ENCODE peak calls at places on chromosomes 2 and 18, in eight cellular contexts. One of them, this sample, is unnamed.

GRCh38 chr18:36408606-36409005 is 111.1 kb downstream of the FHOD3 start:
- DNase-seq in prostate gland: no peak
- DNase-seq in HCT116: no peak
- DNase-seq in transverse colon: no peak
- DNase-seq in A549: no peak
- DNase-seq in testis: no peak
- DNase-seq in endothelial cell of umbilical vein: no peak
- DNase-seq in heart left ventricle: no peak
- DNase-seq in this sample: peak; percentile 74

GRCh38 chr2:144078802-144079386 is 441.0 kb downstream of the ZEB2 start:
- DNase-seq in prostate gland: no peak
- DNase-seq in HCT116: no peak
- DNase-seq in transverse colon: no peak
- DNase-seq in A549: no peak
- DNase-seq in testis: no peak
- DNase-seq in endothelial cell of umbilical vein: no peak
- DNase-seq in heart left ventricle: no peak
- DNase-seq in this sample: no peak

GRCh38 chr2:189836644-189837043 is 52.4 kb downstream of the PMS1 start:
- DNase-seq in prostate gland: no peak
- DNase-seq in HCT116: no peak
- DNase-seq in transverse colon: no peak
- DNase-seq in A549: peak; percentile 18
- DNase-seq in testis: no peak
- DNase-seq in endothelial cell of umbilical vein: peak; percentile 59
- DNase-seq in heart left ventricle: no peak
- DNase-seq in this sample: no peak

GRCh38 chr2:6602471-6602870 is 263.2 kb downstream of the CMPK2 start:
- DNase-seq in prostate gland: no peak
- DNase-seq in HCT116: no peak
- DNase-seq in transverse colon: no peak
- DNase-seq in A549: no peak
- DNase-seq in testis: no peak
- DNase-seq in endothelial cell of umbilical vein: no peak
- DNase-seq in heart left ventricle: no peak
- DNase-seq in this sample: no peak

GRCh38 chr2:14960686-14961324 is 328.3 kb downstream of the LRATD1 start:
- DNase-seq in prostate gland: no peak
- DNase-seq in HCT116: no peak
- DNase-seq in transverse colon: no peak
- DNase-seq in A549: no peak
- DNase-seq in testis: no peak
- DNase-seq in endothelial cell of umbilical vein: no peak
- DNase-seq in heart left ventricle: no peak
- DNase-seq in this sample: no peak

GRCh38 chr2:180033993-180034894 is 27.1 kb upstream of the CWC22 start:
- DNase-seq in prostate gland: no peak
- DNase-seq in HCT116: no peak
- DNase-seq in transverse colon: no peak
- DNase-seq in A549: no peak
- DNase-seq in testis: peak; percentile 72
- DNase-seq in endothelial cell of umbilical vein: no peak
- DNase-seq in heart left ventricle: peak; percentile 18
- DNase-seq in this sample: no peak

GRCh38 chr2:9847140-9847539 is 3.9 kb downstream of the TAF1B start:
- DNase-seq in prostate gland: no peak
- DNase-seq in HCT116: no peak
- DNase-seq in transverse colon: no peak
- DNase-seq in A549: no peak
- DNase-seq in testis: no peak
- DNase-seq in endothelial cell of umbilical vein: no peak
- DNase-seq in heart left ventricle: no peak
- DNase-seq in this sample: no peak

GRCh38 chr2:164542584-164543021 is 78.7 kb downstream of the GRB14 start:
- DNase-seq in prostate gland: no peak
- DNase-seq in HCT116: no peak
- DNase-seq in transverse colon: no peak
- DNase-seq in A549: no peak
- DNase-seq in testis: no peak
- DNase-seq in endothelial cell of umbilical vein: peak; percentile 57
- DNase-seq in heart left ventricle: no peak
- DNase-seq in this sample: no peak

GRCh38 chr2:71711470-71711857 is 258.1 kb downstream of the DYSF start:
- DNase-seq in prostate gland: no peak
- DNase-seq in HCT116: no peak
- DNase-seq in transverse colon: no peak
- DNase-seq in A549: no peak
- DNase-seq in testis: peak; percentile 56
- DNase-seq in endothelial cell of umbilical vein: no peak
- DNase-seq in heart left ventricle: no peak
- DNase-seq in this sample: no peak

GRCh38 chr2:142875642-142876041 is 1.8 kb upstream of the KYNU start:
- DNase-seq in prostate gland: no peak
- DNase-seq in HCT116: no peak
- DNase-seq in transverse colon: no peak
- DNase-seq in A549: no peak
- DNase-seq in testis: no peak
- DNase-seq in endothelial cell of umbilical vein: no peak
- DNase-seq in heart left ventricle: no peak
- DNase-seq in this sample: no peak

GRCh38 chr2:170122883-170123547 is 54.9 kb upstream of the MYO3B start:
- DNase-seq in prostate gland: no peak
- DNase-seq in HCT116: peak; percentile 13
- DNase-seq in transverse colon: no peak
- DNase-seq in A549: peak; percentile 32
- DNase-seq in testis: no peak
- DNase-seq in endothelial cell of umbilical vein: peak; percentile 34
- DNase-seq in heart left ventricle: no peak
- DNase-seq in this sample: no peak

GRCh38 chr18:28178720-28179119 is 1.8 kb upstream of the CDH2 start:
- DNase-seq in prostate gland: no peak
- DNase-seq in HCT116: no peak
- DNase-seq in transverse colon: no peak
- DNase-seq in A549: no peak
- DNase-seq in testis: no peak
- DNase-seq in endothelial cell of umbilical vein: peak; percentile 16
- DNase-seq in heart left ventricle: no peak
- DNase-seq in this sample: no peak

GRCh38 chr2:70596739-70597138 is 43.1 kb upstream of the TGFA start:
- DNase-seq in prostate gland: no peak
- DNase-seq in HCT116: peak; percentile 59
- DNase-seq in transverse colon: peak; percentile 43
- DNase-seq in A549: no peak
- DNase-seq in testis: no peak
- DNase-seq in endothelial cell of umbilical vein: peak; percentile 6
- DNase-seq in heart left ventricle: no peak
- DNase-seq in this sample: no peak

GRCh38 chr2:44796771-44797170 is 144.7 kb upstream of the SIX3 start:
- DNase-seq in prostate gland: no peak
- DNase-seq in HCT116: no peak
- DNase-seq in transverse colon: no peak
- DNase-seq in A549: no peak
- DNase-seq in testis: no peak
- DNase-seq in endothelial cell of umbilical vein: no peak
- DNase-seq in heart left ventricle: no peak
- DNase-seq in this sample: no peak

GRCh38 chr18:50396005-50396404 is 21.2 kb downstream of the SKA1 start:
- DNase-seq in prostate gland: no peak
- DNase-seq in HCT116: no peak
- DNase-seq in transverse colon: no peak
- DNase-seq in A549: no peak
- DNase-seq in testis: no peak
- DNase-seq in endothelial cell of umbilical vein: no peak
- DNase-seq in heart left ventricle: no peak
- DNase-seq in this sample: no peak

GRCh38 chr2:17644997-17645715 is 104.7 kb downstream of the VSNL1 start:
- DNase-seq in prostate gland: no peak
- DNase-seq in HCT116: no peak
- DNase-seq in transverse colon: no peak
- DNase-seq in A549: no peak
- DNase-seq in testis: no peak
- DNase-seq in endothelial cell of umbilical vein: no peak
- DNase-seq in heart left ventricle: no peak
- DNase-seq in this sample: peak; percentile 21

GRCh38 chr2:12099374-12099773 is 352.9 kb downstream of the LPIN1 start:
- DNase-seq in prostate gland: no peak
- DNase-seq in HCT116: no peak
- DNase-seq in transverse colon: no peak
- DNase-seq in A549: no peak
- DNase-seq in testis: no peak
- DNase-seq in endothelial cell of umbilical vein: no peak
- DNase-seq in heart left ventricle: no peak
- DNase-seq in this sample: no peak

GRCh38 chr2:47403829-47404228 is 873 bp downstream of the MSH2 start:
- DNase-seq in prostate gland: no peak
- DNase-seq in HCT116: no peak
- DNase-seq in transverse colon: no peak
- DNase-seq in A549: peak; percentile 40
- DNase-seq in testis: peak; percentile 21
- DNase-seq in endothelial cell of umbilical vein: no peak
- DNase-seq in heart left ventricle: no peak
- DNase-seq in this sample: no peak

GRCh38 chr2:138787053-138787666 is 7.0 kb upstream of the NXPH2 start:
- DNase-seq in prostate gland: no peak
- DNase-seq in HCT116: peak; percentile 31
- DNase-seq in transverse colon: no peak
- DNase-seq in A549: no peak
- DNase-seq in testis: peak; percentile 18
- DNase-seq in endothelial cell of umbilical vein: peak; percentile 52
- DNase-seq in heart left ventricle: no peak
- DNase-seq in this sample: no peak

GRCh38 chr2:25274868-25275574 is 66.7 kb downstream of the DNMT3A start:
- DNase-seq in prostate gland: no peak
- DNase-seq in HCT116: no peak
- DNase-seq in transverse colon: no peak
- DNase-seq in A549: no peak
- DNase-seq in testis: no peak
- DNase-seq in endothelial cell of umbilical vein: no peak
- DNase-seq in heart left ventricle: peak; percentile 71
- DNase-seq in this sample: no peak

DNA sequence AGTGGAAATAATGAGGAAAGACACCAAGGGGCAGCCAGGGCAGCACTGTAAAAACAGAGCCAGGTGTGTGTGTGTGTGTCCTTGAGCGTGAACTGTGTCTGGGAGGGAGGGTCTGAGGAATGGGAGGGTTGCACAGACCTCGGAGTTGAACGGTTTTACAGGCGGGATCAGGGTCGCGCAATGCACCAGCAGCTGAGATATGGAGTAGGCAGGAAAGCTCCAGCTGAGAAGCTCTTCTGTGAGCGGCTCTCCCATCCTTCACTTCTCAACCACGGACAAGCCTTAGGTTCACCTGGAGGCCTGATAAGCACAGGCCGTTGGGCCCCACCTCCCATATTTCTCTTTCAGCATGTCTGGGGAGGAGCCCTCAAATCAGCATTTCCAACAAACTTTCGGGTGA is 12.1 kb downstream of the SERTAD2 start:
- DNase-seq in prostate gland: no peak
- DNase-seq in HCT116: no peak
- DNase-seq in transverse colon: no peak
- DNase-seq in A549: no peak
- DNase-seq in testis: no peak
- DNase-seq in endothelial cell of umbilical vein: no peak
- DNase-seq in heart left ventricle: no peak
- DNase-seq in this sample: no peak
- TF ChIP-seq POLR2A in prostate gland: no peak
- TF ChIP-seq POLR2A in HCT116: no peak
- TF ChIP-seq POLR2A in transverse colon: no peak
- TF ChIP-seq POLR2A in A549: no peak
- TF ChIP-seq POLR2A in testis: no peak
- TF ChIP-seq POLR2A in endothelial cell of umbilical vein: no peak
- TF ChIP-seq POLR2A in heart left ventricle: no peak
- TF ChIP-seq POLR2A in this sample: no peak

DNA sequence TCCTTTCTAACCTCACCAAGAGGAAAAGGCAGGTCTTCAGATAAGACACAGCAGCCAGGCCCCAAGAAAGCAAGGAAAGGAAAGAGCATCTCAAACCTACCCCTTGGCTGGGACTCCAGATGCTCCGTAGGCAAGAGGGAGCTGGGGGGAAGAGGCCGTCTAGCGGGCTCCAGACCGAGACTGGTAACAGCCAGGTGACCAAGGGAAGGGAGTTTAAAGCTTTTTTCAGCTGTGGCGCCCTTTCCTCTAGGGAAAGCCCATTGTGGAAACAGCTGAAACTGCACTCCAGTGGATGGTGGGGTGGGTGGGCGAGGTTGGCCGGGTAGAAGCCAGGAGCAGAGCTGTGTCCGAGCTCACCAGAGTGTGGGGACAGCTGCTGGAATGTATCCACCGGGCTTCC is 180.4 kb downstream of the KLHL29 start:
- DNase-seq in prostate gland: no peak
- DNase-seq in HCT116: no peak
- DNase-seq in transverse colon: no peak
- DNase-seq in A549: no peak
- DNase-seq in testis: no peak
- DNase-seq in endothelial cell of umbilical vein: no peak
- DNase-seq in heart left ventricle: no peak
- DNase-seq in this sample: no peak
- H3K27ac ChIP-seq in prostate gland: peak overlapping the region; percentile 80
- H3K27ac ChIP-seq in HCT116: no peak overlapping the region
- H3K27ac ChIP-seq in transverse colon: peak overlapping the region; percentile 60
- H3K27ac ChIP-seq in A549: no peak overlapping the region
- H3K27ac ChIP-seq in testis: no peak overlapping the region
- H3K27ac ChIP-seq in endothelial cell of umbilical vein: no peak overlapping the region
- H3K27ac ChIP-seq in heart left ventricle: peak overlapping the region; percentile 50
- H3K27ac ChIP-seq in this sample: peak overlapping the region; percentile 85

GRCh38 chr2:239274391-239275001 is 126.3 kb downstream of the HDAC4 start:
- DNase-seq in prostate gland: no peak
- DNase-seq in HCT116: peak; percentile 58
- DNase-seq in transverse colon: peak; percentile 36
- DNase-seq in A549: peak; percentile 74
- DNase-seq in testis: peak; percentile 19
- DNase-seq in endothelial cell of umbilical vein: no peak
- DNase-seq in heart left ventricle: no peak
- DNase-seq in this sample: no peak
- TF ChIP-seq POLR2A in prostate gland: no peak
- TF ChIP-seq POLR2A in HCT116: no peak
- TF ChIP-seq POLR2A in transverse colon: no peak
- TF ChIP-seq POLR2A in A549: peak; percentile 67
- TF ChIP-seq POLR2A in testis: no peak
- TF ChIP-seq POLR2A in endothelial cell of umbilical vein: no peak
- TF ChIP-seq POLR2A in heart left ventricle: no peak
- TF ChIP-seq POLR2A in this sample: no peak

DNA sequence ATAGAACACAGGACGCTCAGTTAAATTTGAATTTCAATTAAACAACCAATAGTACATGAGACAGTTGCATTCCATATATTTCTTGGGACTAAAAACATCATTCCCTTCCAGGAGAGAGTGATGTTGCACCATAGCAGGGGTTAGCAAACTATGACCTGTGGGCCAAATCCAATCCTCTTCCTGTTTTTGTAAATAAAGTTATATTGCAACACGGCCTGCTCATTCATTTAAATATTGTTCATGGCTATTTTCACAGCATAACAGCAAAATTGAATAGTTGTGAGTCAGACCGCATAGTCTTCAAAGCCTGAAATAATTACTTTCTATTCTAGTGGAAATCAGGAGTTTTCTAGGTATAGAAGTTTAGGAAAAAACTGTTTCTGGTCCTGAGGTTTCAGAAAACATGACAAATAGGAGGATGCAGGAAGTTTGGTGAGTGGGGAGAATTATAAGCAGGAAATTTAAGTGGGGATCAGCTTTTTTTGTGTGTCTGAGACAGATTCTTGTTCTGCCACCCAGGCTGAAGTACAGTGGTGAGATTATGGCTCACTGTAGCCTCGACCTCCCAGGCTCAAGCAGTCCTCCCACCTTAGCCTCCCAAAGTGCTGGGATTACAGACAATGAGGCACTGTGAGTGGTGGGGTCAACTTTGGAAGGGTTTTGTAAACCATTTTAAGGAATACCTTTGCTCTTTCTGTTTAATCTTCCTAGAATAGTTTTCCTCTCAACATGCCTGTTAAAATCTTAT is 131.5 kb downstream of the SOCS6 start:
- DNase-seq in prostate gland: no peak
- DNase-seq in HCT116: no peak
- DNase-seq in transverse colon: no peak
- DNase-seq in A549: no peak
- DNase-seq in testis: no peak
- DNase-seq in endothelial cell of umbilical vein: peak; percentile 51
- DNase-seq in heart left ventricle: no peak
- DNase-seq in this sample: no peak
- H3K27ac ChIP-seq in prostate gland: no peak overlapping the region
- H3K27ac ChIP-seq in HCT116: peak overlapping the region; percentile 99
- H3K27ac ChIP-seq in transverse colon: no peak overlapping the region
- H3K27ac ChIP-seq in A549: peak overlapping the region; percentile 100
- H3K27ac ChIP-seq in testis: no peak overlapping the region
- H3K27ac ChIP-seq in endothelial cell of umbilical vein: peak overlapping the region; percentile 99
- H3K27ac ChIP-seq in heart left ventricle: no peak overlapping the region
- H3K27ac ChIP-seq in this sample: no peak overlapping the region

This sample was measured in esophagus muscularis mucosa.